ENCODE peak calls at places on chromosome 1, in seven cellular contexts. One of them, this sample, is unnamed.

GRCh38 chr1:178407662-178408061 is 89.1 kb downstream of the CLEC20A start:
- DNase-seq in endothelial cell: no peak
- DNase-seq in DMS53: peak
- DNase-seq in ecto neural progenitor cell: no peak
- DNase-seq in transverse colon: no peak
- DNase-seq in left ventricle myocardium superior: no peak
- DNase-seq in LoVo: no peak
- DNase-seq in this sample: no peak

GRCh38 chr1:75316230-75316629 is 182.0 kb downstream of the LHX8 start:
- DNase-seq in endothelial cell: no peak
- DNase-seq in left ventricle myocardium superior: no peak
- DNase-seq in LoVo: no peak
- DNase-seq in DMS53: no peak
- DNase-seq in ecto neural progenitor cell: no peak
- DNase-seq in transverse colon: no peak
- DNase-seq in this sample: no peak

GRCh38 chr1:178500936-178501554 is 4.3 kb upstream of the CLEC20A start:
- DNase-seq in LoVo: no peak
- DNase-seq in transverse colon: no peak
- DNase-seq in ecto neural progenitor cell: no peak
- DNase-seq in endothelial cell: no peak
- DNase-seq in DMS53: peak
- DNase-seq in left ventricle myocardium superior: no peak
- DNase-seq in this sample: no peak

GRCh38 chr1:35408925-35409324 is 140.4 kb downstream of the ZMYM4 start:
- DNase-seq in DMS53: no peak
- DNase-seq in ecto neural progenitor cell: no peak
- DNase-seq in LoVo: no peak
- DNase-seq in endothelial cell: no peak
- DNase-seq in transverse colon: no peak
- DNase-seq in left ventricle myocardium superior: no peak
- DNase-seq in this sample: no peak

GRCh38 chr1:203146042-203146369 is 18.5 kb downstream of the ADORA1 start:
- DNase-seq in DMS53: no peak
- DNase-seq in left ventricle myocardium superior: no peak
- DNase-seq in transverse colon: no peak
- DNase-seq in ecto neural progenitor cell: no peak
- DNase-seq in endothelial cell: no peak
- DNase-seq in LoVo: no peak
- DNase-seq in this sample: no peak

GRCh38 chr1:97350241-97350640 is 570.6 kb downstream of the DPYD start:
- DNase-seq in transverse colon: no peak
- DNase-seq in ecto neural progenitor cell: no peak
- DNase-seq in endothelial cell: no peak
- DNase-seq in DMS53: no peak
- DNase-seq in left ventricle myocardium superior: no peak
- DNase-seq in LoVo: no peak
- DNase-seq in this sample: no peak

GRCh38 chr1:16122916-16123315 is 33.0 kb downstream of the EPHA2 start:
- DNase-seq in endothelial cell: no peak
- DNase-seq in DMS53: no peak
- DNase-seq in left ventricle myocardium superior: peak
- DNase-seq in ecto neural progenitor cell: no peak
- DNase-seq in transverse colon: no peak
- DNase-seq in LoVo: no peak
- DNase-seq in this sample: peak

GRCh38 chr1:89206361-89206760 is 7.6 kb upstream of the GBP4 start:
- DNase-seq in ecto neural progenitor cell: no peak
- DNase-seq in LoVo: no peak
- DNase-seq in left ventricle myocardium superior: no peak
- DNase-seq in endothelial cell: no peak
- DNase-seq in DMS53: no peak
- DNase-seq in transverse colon: no peak
- DNase-seq in this sample: no peak

GRCh38 chr1:206029484-206029883 is 5.8 kb upstream of the CTSE start:
- DNase-seq in left ventricle myocardium superior: peak
- DNase-seq in DMS53: no peak
- DNase-seq in ecto neural progenitor cell: no peak
- DNase-seq in endothelial cell: no peak
- DNase-seq in transverse colon: no peak
- DNase-seq in LoVo: no peak
- DNase-seq in this sample: no peak

GRCh38 chr1:41238311-41239094 is 3.6 kb downstream of the SCMH1 start:
- DNase-seq in left ventricle myocardium superior: no peak
- DNase-seq in endothelial cell: no peak
- DNase-seq in DMS53: peak
- DNase-seq in ecto neural progenitor cell: no peak
- DNase-seq in LoVo: no peak
- DNase-seq in transverse colon: no peak
- DNase-seq in this sample: peak

GRCh38 chr1:42952353-42953001 is 6.2 kb downstream of the SLC2A1 start:
- DNase-seq in left ventricle myocardium superior: no peak
- DNase-seq in DMS53: no peak
- DNase-seq in LoVo: no peak
- DNase-seq in endothelial cell: no peak
- DNase-seq in transverse colon: peak
- DNase-seq in ecto neural progenitor cell: no peak
- DNase-seq in this sample: no peak

GRCh38 chr1:85559890-85560289 is 20.7 kb upstream of the CCN1 start:
- DNase-seq in LoVo: no peak
- DNase-seq in left ventricle myocardium superior: no peak
- DNase-seq in endothelial cell: no peak
- DNase-seq in ecto neural progenitor cell: no peak
- DNase-seq in DMS53: no peak
- DNase-seq in transverse colon: no peak
- DNase-seq in this sample: no peak

GRCh38 chr1:106793686-106794085 is 262.8 kb upstream of the PRMT6 start:
- DNase-seq in LoVo: no peak
- DNase-seq in DMS53: no peak
- DNase-seq in left ventricle myocardium superior: no peak
- DNase-seq in transverse colon: no peak
- DNase-seq in endothelial cell: no peak
- DNase-seq in ecto neural progenitor cell: no peak
- DNase-seq in this sample: no peak

GRCh38 chr1:168498159-168498609 is 45.6 kb downstream of the XCL2 start:
- DNase-seq in transverse colon: no peak
- DNase-seq in DMS53: peak
- DNase-seq in ecto neural progenitor cell: no peak
- DNase-seq in left ventricle myocardium superior: no peak
- DNase-seq in endothelial cell: no peak
- DNase-seq in LoVo: no peak
- DNase-seq in this sample: no peak

GRCh38 chr1:23169727-23170335 is 1.2 kb upstream of the LUZP1 start:
- DNase-seq in endothelial cell: peak
- DNase-seq in transverse colon: peak
- DNase-seq in ecto neural progenitor cell: no peak
- DNase-seq in left ventricle myocardium superior: peak
- DNase-seq in DMS53: no peak
- DNase-seq in LoVo: no peak
- DNase-seq in this sample: peak

GRCh38 chr1:110255388-110255787 is 45.3 kb downstream of the KCNC4 start:
- DNase-seq in DMS53: peak
- DNase-seq in endothelial cell: peak
- DNase-seq in LoVo: no peak
- DNase-seq in left ventricle myocardium superior: no peak
- DNase-seq in transverse colon: no peak
- DNase-seq in ecto neural progenitor cell: peak
- DNase-seq in this sample: no peak

GRCh38 chr1:110896090-110896489 is 23.1 kb downstream of the CD53 start:
- DNase-seq in transverse colon: no peak
- DNase-seq in DMS53: no peak
- DNase-seq in left ventricle myocardium superior: no peak
- DNase-seq in endothelial cell: no peak
- DNase-seq in LoVo: no peak
- DNase-seq in ecto neural progenitor cell: no peak
- DNase-seq in this sample: no peak

GRCh38 chr1:43315481-43315880 is 14.7 kb downstream of the TIE1 start:
- DNase-seq in DMS53: no peak
- DNase-seq in LoVo: no peak
- DNase-seq in endothelial cell: no peak
- DNase-seq in ecto neural progenitor cell: no peak
- DNase-seq in transverse colon: no peak
- DNase-seq in left ventricle myocardium superior: no peak
- DNase-seq in this sample: no peak